ENCODE peak calls at places on chromosomes 3 and 15, in five cellular contexts. One of them, this sample, is unnamed.

GRCh38 chr3:133803474-133803873 is 2.1 kb upstream of the SRPRB start:
- DNase-seq in skeletal muscle cell: no peak
- DNase-seq in cardiac fibroblast: no peak
- DNase-seq in AG09309: no peak
- DNase-seq in epithelial cell of esophagus: no peak
- DNase-seq in this sample: no peak

GRCh38 chr3:76051145-76051544 is 265.8 kb upstream of the ZNF717 start:
- DNase-seq in skeletal muscle cell: no peak
- DNase-seq in cardiac fibroblast: no peak
- DNase-seq in AG09309: no peak
- DNase-seq in epithelial cell of esophagus: peak
- DNase-seq in this sample: no peak

GRCh38 chr15:94838281-94838680 is 606.9 kb downstream of the MCTP2 start:
- DNase-seq in skeletal muscle cell: no peak
- DNase-seq in cardiac fibroblast: no peak
- DNase-seq in AG09309: no peak
- DNase-seq in epithelial cell of esophagus: no peak
- DNase-seq in this sample: no peak

GRCh38 chr15:67105065-67105951 is 39.9 kb downstream of the SMAD3 start:
- DNase-seq in skeletal muscle cell: peak
- DNase-seq in cardiac fibroblast: peak
- DNase-seq in AG09309: peak
- DNase-seq in epithelial cell of esophagus: peak
- DNase-seq in this sample: peak

GRCh38 chr15:75718326-75718725 is 5.7 kb upstream of the CSPG4 start:
- DNase-seq in skeletal muscle cell: no peak
- DNase-seq in cardiac fibroblast: peak
- DNase-seq in AG09309: no peak
- DNase-seq in epithelial cell of esophagus: peak
- DNase-seq in this sample: no peak

GRCh38 chr3:100561459-100562158 is 47.8 kb upstream of the ADGRG7 start:
- DNase-seq in skeletal muscle cell: peak
- DNase-seq in cardiac fibroblast: peak
- DNase-seq in AG09309: peak
- DNase-seq in epithelial cell of esophagus: peak
- DNase-seq in this sample: peak

GRCh38 chr3:14323401-14324223 is 78.8 kb upstream of the SLC6A6 start:
- DNase-seq in skeletal muscle cell: peak
- DNase-seq in cardiac fibroblast: no peak
- DNase-seq in AG09309: no peak
- DNase-seq in epithelial cell of esophagus: no peak
- DNase-seq in this sample: no peak

GRCh38 chr15:50248994-50249586 is 16.4 kb downstream of the HDC start:
- DNase-seq in skeletal muscle cell: no peak
- DNase-seq in cardiac fibroblast: no peak
- DNase-seq in AG09309: no peak
- DNase-seq in epithelial cell of esophagus: no peak
- DNase-seq in this sample: no peak

GRCh38 chr3:191382661-191383060 is 52.3 kb upstream of the UTS2B start:
- DNase-seq in skeletal muscle cell: no peak
- DNase-seq in cardiac fibroblast: no peak
- DNase-seq in AG09309: no peak
- DNase-seq in epithelial cell of esophagus: no peak
- DNase-seq in this sample: no peak

DNA sequence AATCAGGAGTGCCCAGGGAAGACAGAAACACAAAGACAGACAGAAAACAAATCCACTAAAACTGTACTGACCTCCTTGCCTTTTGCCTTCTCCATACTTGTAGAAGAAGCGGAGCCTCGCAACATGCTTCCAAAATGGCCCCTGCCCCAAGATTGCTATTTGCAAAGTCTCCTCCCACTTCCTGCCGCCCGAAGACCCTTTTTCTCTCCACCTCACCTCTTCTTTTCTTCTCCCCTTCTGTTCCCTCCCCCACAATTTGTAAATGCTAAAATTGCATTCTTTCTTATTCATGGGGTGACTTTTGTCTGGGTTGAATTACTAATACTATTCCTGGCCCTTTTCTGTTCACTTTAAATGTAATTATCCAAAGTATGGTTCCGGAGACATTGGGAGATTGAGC is at the start of gene DPPA4:
- DNase-seq in skeletal muscle cell: no peak
- DNase-seq in cardiac fibroblast: no peak
- DNase-seq in AG09309: no peak
- DNase-seq in epithelial cell of esophagus: no peak
- DNase-seq in this sample: no peak
- H3K4me3 ChIP-seq in skeletal muscle cell: peak
- H3K4me3 ChIP-seq in cardiac fibroblast: peak
- H3K4me3 ChIP-seq in AG09309: peak
- H3K4me3 ChIP-seq in epithelial cell of esophagus: peak
- H3K4me3 ChIP-seq in this sample: no peak

GRCh38 chr15:38460543-38460942 is 6.6 kb downstream of the FAM98B start:
- DNase-seq in skeletal muscle cell: no peak
- DNase-seq in cardiac fibroblast: no peak
- DNase-seq in AG09309: no peak
- DNase-seq in epithelial cell of esophagus: no peak
- DNase-seq in this sample: no peak
- H3K4me3 ChIP-seq in skeletal muscle cell: no peak
- H3K4me3 ChIP-seq in cardiac fibroblast: no peak
- H3K4me3 ChIP-seq in AG09309: no peak
- H3K4me3 ChIP-seq in epithelial cell of esophagus: no peak
- H3K4me3 ChIP-seq in this sample: no peak

GRCh38 chr3:113079532-113079931 is 88.7 kb downstream of the GTPBP8 start:
- DNase-seq in skeletal muscle cell: no peak
- DNase-seq in cardiac fibroblast: no peak
- DNase-seq in AG09309: no peak
- DNase-seq in epithelial cell of esophagus: no peak
- DNase-seq in this sample: no peak
- H3K4me3 ChIP-seq in skeletal muscle cell: no peak
- H3K4me3 ChIP-seq in cardiac fibroblast: no peak
- H3K4me3 ChIP-seq in AG09309: no peak
- H3K4me3 ChIP-seq in epithelial cell of esophagus: no peak
- H3K4me3 ChIP-seq in this sample: no peak

GRCh38 chr15:89093509-89093908 is 5.3 kb downstream of the ABHD2 start:
- DNase-seq in skeletal muscle cell: no peak
- DNase-seq in cardiac fibroblast: no peak
- DNase-seq in AG09309: no peak
- DNase-seq in epithelial cell of esophagus: no peak
- DNase-seq in this sample: no peak
- H3K4me3 ChIP-seq in skeletal muscle cell: no peak
- H3K4me3 ChIP-seq in cardiac fibroblast: no peak
- H3K4me3 ChIP-seq in AG09309: no peak
- H3K4me3 ChIP-seq in epithelial cell of esophagus: no peak
- H3K4me3 ChIP-seq in this sample: no peak

GRCh38 chr15:64979252-64979710 is 10.4 kb downstream of the SPG21 start:
- DNase-seq in skeletal muscle cell: no peak
- DNase-seq in cardiac fibroblast: no peak
- DNase-seq in AG09309: no peak
- DNase-seq in epithelial cell of esophagus: no peak
- DNase-seq in this sample: no peak

GRCh38 chr15:64985382-64986033 is 4.2 kb downstream of the SPG21 start:
- DNase-seq in skeletal muscle cell: no peak
- DNase-seq in cardiac fibroblast: peak
- DNase-seq in AG09309: no peak
- DNase-seq in epithelial cell of esophagus: peak
- DNase-seq in this sample: peak

GRCh38 chr15:64982472-64982871 is 7.2 kb downstream of the SPG21 start:
- DNase-seq in skeletal muscle cell: no peak
- DNase-seq in cardiac fibroblast: no peak
- DNase-seq in AG09309: peak
- DNase-seq in epithelial cell of esophagus: no peak
- DNase-seq in this sample: peak

GRCh38 chr15:64987136-64987535 is 2.6 kb downstream of the SPG21 start:
- DNase-seq in skeletal muscle cell: no peak
- DNase-seq in cardiac fibroblast: no peak
- DNase-seq in AG09309: no peak
- DNase-seq in epithelial cell of esophagus: no peak
- DNase-seq in this sample: no peak

DNA sequence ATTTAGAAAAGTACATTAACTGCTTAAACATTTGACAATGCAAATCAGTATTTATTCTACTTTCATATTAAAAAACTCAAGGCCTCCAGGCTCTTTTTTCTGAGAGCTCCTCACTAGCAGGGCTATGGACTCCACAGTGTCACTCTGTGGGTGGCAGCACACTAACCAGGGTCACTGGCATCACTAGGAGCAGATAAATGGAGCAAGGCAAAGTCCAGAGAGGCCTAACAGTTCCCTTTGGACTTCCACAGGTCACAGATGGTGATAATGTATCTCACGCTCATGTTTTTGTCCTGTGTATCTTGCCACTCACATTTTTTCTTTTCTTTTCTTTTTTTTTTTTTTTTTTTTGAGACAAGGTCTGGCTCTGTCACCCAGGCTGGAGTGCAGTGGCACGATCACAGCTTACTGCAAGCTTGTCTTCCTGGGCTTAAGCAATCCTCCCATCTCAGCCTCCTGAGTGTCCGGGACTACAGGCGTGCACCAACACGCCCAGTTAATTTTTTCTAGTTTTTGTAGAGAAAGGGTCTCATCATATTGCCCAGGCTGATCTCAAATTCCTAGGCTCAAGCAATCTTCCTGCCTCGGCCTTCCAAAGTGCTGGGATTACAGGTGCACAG is 7.8 kb downstream of the SPG21 start:
- DNase-seq in skeletal muscle cell: no peak
- DNase-seq in cardiac fibroblast: no peak
- DNase-seq in AG09309: no peak
- DNase-seq in epithelial cell of esophagus: peak
- DNase-seq in this sample: no peak
- H3K4me3 ChIP-seq in skeletal muscle cell: no peak
- H3K4me3 ChIP-seq in cardiac fibroblast: no peak
- H3K4me3 ChIP-seq in AG09309: no peak
- H3K4me3 ChIP-seq in epithelial cell of esophagus: no peak
- H3K4me3 ChIP-seq in this sample: no peak

DNA sequence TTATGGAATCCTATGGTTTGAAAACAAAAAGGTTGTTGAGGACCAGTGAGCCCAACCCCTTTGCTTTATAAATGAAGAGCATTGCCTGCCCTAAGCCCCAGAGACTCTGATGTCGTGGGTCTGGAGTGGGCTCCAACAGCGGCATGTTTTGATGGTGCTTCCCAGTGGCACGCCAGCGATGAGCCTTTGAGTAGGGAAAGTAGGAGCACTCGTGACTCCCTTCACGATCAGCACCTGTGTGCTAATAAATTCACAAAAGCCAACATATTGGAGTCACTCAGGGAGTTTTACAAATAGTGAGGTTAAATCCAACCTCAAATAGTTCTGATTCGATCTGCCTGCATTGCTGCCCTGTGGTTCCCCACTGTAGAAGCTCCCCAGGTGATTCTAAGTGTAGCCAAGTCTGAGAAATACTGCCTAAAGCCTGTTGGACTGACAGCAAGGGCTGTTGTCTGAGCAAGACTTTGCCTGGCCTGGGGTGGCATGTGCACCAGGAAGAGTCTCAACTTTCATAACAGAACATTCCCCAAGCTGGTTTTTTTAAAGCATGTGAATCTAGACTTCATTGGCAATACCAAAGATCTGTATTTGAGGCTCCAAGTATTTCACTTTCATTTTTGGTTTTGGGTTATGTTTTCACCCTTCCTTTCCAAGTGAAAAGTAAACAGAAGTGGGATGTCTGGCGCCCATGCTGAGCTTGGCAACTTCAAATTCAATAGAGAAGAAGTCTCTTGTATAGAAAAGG is 9.9 kb downstream of the CCR5 start:
- DNase-seq in skeletal muscle cell: no peak
- DNase-seq in cardiac fibroblast: no peak
- DNase-seq in AG09309: no peak
- DNase-seq in epithelial cell of esophagus: peak
- DNase-seq in this sample: no peak
- H3K4me3 ChIP-seq in skeletal muscle cell: no peak
- H3K4me3 ChIP-seq in cardiac fibroblast: no peak
- H3K4me3 ChIP-seq in AG09309: no peak
- H3K4me3 ChIP-seq in epithelial cell of esophagus: no peak
- H3K4me3 ChIP-seq in this sample: no peak

GRCh38 chr15:45628136-45628535 is 6.7 kb upstream of the SQOR start:
- DNase-seq in skeletal muscle cell: no peak
- DNase-seq in cardiac fibroblast: no peak
- DNase-seq in AG09309: no peak
- DNase-seq in epithelial cell of esophagus: no peak
- DNase-seq in this sample: no peak

GRCh38 chr15:45635191-45635638 is 386 bp downstream of the SQOR start:
- DNase-seq in skeletal muscle cell: no peak
- DNase-seq in cardiac fibroblast: no peak
- DNase-seq in AG09309: no peak
- DNase-seq in epithelial cell of esophagus: peak
- DNase-seq in this sample: peak

GRCh38 chr15:45634442-45635190 is at the start of gene SQOR:
- DNase-seq in skeletal muscle cell: no peak
- DNase-seq in cardiac fibroblast: peak
- DNase-seq in AG09309: no peak
- DNase-seq in epithelial cell of esophagus: peak
- DNase-seq in this sample: peak

GRCh38 chr15:45630958-45631691 is 3.7 kb upstream of the SQOR start:
- DNase-seq in skeletal muscle cell: peak
- DNase-seq in cardiac fibroblast: peak
- DNase-seq in AG09309: peak
- DNase-seq in epithelial cell of esophagus: peak
- DNase-seq in this sample: no peak

DNA sequence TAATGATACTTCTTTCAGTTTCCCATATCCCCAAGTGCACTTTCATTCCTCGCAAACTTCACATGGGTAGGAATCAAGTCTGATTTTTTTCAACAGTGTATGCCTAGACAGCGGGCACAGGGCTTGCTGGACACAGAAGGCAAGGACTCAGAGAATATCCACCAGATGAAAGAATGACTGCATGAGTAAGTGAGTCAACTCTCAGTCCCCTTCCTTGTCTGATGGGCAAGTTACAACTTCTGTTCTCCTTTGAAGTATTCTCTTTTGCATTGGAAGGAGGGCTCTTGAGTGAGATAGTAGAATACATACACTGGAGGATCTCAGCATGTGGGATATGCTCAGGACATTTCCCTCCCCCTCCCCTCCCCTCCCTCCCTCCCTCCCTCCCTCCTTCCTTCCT is 3.0 kb upstream of the SQOR start:
- DNase-seq in skeletal muscle cell: no peak
- DNase-seq in cardiac fibroblast: peak
- DNase-seq in AG09309: no peak
- DNase-seq in epithelial cell of esophagus: peak
- DNase-seq in this sample: no peak
- H3K4me3 ChIP-seq in skeletal muscle cell: no peak
- H3K4me3 ChIP-seq in cardiac fibroblast: no peak
- H3K4me3 ChIP-seq in AG09309: peak
- H3K4me3 ChIP-seq in epithelial cell of esophagus: peak
- H3K4me3 ChIP-seq in this sample: no peak

DNA sequence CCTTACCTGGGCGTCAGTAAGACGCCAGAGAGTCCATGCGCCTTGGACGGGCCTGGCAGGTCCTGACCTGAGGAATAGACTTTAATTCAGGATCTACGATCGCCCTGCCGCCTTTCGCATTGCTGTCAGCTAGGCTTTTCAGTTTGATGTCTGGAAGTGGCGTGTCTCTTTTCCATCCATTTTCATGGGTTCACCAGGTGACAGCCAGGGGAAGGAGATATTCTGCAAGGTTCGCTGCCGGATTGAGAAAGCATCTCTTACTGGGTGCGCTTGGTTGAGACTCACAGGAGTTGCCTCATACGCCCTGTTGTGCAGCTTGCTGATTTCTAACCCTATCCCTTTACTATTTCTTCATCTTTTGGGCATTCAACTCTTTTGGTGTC is 7.4 kb downstream of the EPHA3 start:
- DNase-seq in skeletal muscle cell: no peak
- DNase-seq in cardiac fibroblast: no peak
- DNase-seq in AG09309: no peak
- DNase-seq in epithelial cell of esophagus: no peak
- DNase-seq in this sample: no peak
- H3K4me3 ChIP-seq in skeletal muscle cell: peak
- H3K4me3 ChIP-seq in cardiac fibroblast: peak
- H3K4me3 ChIP-seq in AG09309: peak
- H3K4me3 ChIP-seq in epithelial cell of esophagus: peak
- H3K4me3 ChIP-seq in this sample: peak

This sample was measured in A673.